ENCODE peak calls at places on chromosome 12, in six cellular contexts. U is Peyer's patch; H is colonic mucosa; C is CD8-positive, alpha-beta T cell; F is CD8-positive, alpha-beta memory T cell; S is fibroblast of lung. D is an unnamed sample.

GRCh38 chr12:111455448-111456320 is 50.0 kb downstream of the SH2B3 start:
- DNase-seq in F (no peak), C (no peak), U (no peak), S (peak; percentile 32), H (no peak), D (no peak)

GRCh38 chr12:77124767-77125166 is 59.4 kb upstream of the E2F7 start:
- DNase-seq in U (no peak), C (no peak), H (no peak), F (no peak), S (no peak), D (no peak)

GRCh38 chr12:76558684-76559276 is 791 bp downstream of the OSBPL8 start:
- DNase-seq in U (peak; percentile 77), C (peak; percentile 87), S (peak; percentile 25), H (peak; percentile 69), F (peak; percentile 91), D (peak; percentile 79)

GRCh38 chr12:85468356-85469157 is 188.5 kb downstream of the ALX1 start:
- DNase-seq in F (no peak), S (peak; percentile 73), U (no peak), H (peak; percentile 59), C (no peak), D (no peak)

GRCh38 chr12:32502693-32503510 is 103.5 kb downstream of the FGD4 start:
- DNase-seq in S (peak; percentile 95), F (no peak), H (no peak), U (no peak), C (no peak), D (no peak)

GRCh38 chr12:66092559-66093269 is 37.8 kb downstream of the LLPH start:
- DNase-seq in H (no peak), S (peak; percentile 31), U (no peak), C (no peak), F (no peak), D (no peak)

GRCh38 chr12:68078737-68079136 is 80.8 kb downstream of the IFNG start:
- DNase-seq in U (no peak), S (no peak), H (no peak), F (no peak), C (no peak), D (no peak)

GRCh38 chr12:88600272-88600671 is 20.0 kb upstream of the KITLG start:
- DNase-seq in H (no peak), C (no peak), F (no peak), S (peak; percentile 90), U (no peak), D (no peak)

GRCh38 chr12:110555509-110556406 is 27.4 kb downstream of the PPTC7 start:
- DNase-seq in U (no peak), S (peak; percentile 84), F (no peak), H (no peak), C (no peak), D (no peak)

GRCh38 chr12:113247123-113248045 is 26.1 kb downstream of the TPCN1 start:
- DNase-seq in U (no peak), C (no peak), S (peak; percentile 45), H (no peak), F (no peak), D (peak; percentile 65)

GRCh38 chr12:124603143-124603542 is 35.7 kb upstream of the NCOR2 start:
- DNase-seq in C (no peak), F (no peak), U (no peak), H (no peak), S (no peak), D (no peak)

GRCh38 chr12:97306121-97306520 is 156.5 kb upstream of the RMST start:
- DNase-seq in C (no peak), F (no peak), U (no peak), S (no peak), H (no peak), D (no peak)

GRCh38 chr12:69354172-69354560 is 5.4 kb upstream of the YEATS4 start:
- DNase-seq in F (no peak), U (no peak), C (no peak), S (no peak), H (no peak), D (no peak)
- H3K4me1 ChIP-seq in F (peaks cover 9% of the 10 kb centered on the region), U (peaks cover 3% of the 10 kb centered on the region), C (peaks cover 8% of the 10 kb centered on the region), S (peaks cover 2% of the 10 kb centered on the region), H (peaks cover 4% of the 10 kb centered on the region), D (no peaks in the 10 kb centered on the region)

GRCh38 chr12:80411787-80412186 is 32.2 kb upstream of the PTPRQ start:
- DNase-seq in C (no peak), H (no peak), F (no peak), U (no peak), S (no peak), D (no peak)
- H3K9me3 ChIP-seq in C (no peaks in the 10 kb centered on the region), H (no peaks in the 10 kb centered on the region), F (no peaks in the 10 kb centered on the region), U (no peaks in the 10 kb centered on the region), S (no peaks in the 10 kb centered on the region), D (no peaks in the 10 kb centered on the region)

GRCh38 chr12:53069621-53070410 is 9.4 kb downstream of the SPRYD3 start:
- DNase-seq in U (peak; percentile 45), F (no peak), H (peak; percentile 24), S (no peak), C (no peak), D (peak; percentile 77)

GRCh38 chr12:53070901-53071492 is 8.2 kb downstream of the SPRYD3 start:
- DNase-seq in C (no peak), U (peak; percentile 32), F (no peak), H (no peak), S (no peak), D (peak; percentile 64)

GRCh38 chr12:53074290-53074998 is 4.7 kb downstream of the SPRYD3 start:
- DNase-seq in F (no peak), C (no peak), S (no peak), H (no peak), U (peak; percentile 36), D (no peak)

GRCh38 chr12:53073881-53074280 is 5.3 kb downstream of the SPRYD3 start:
- DNase-seq in C (no peak), H (no peak), U (peak; percentile 9), S (no peak), F (no peak), D (peak; percentile 22)

GRCh38 chr12:53071591-53072551 is 7.3 kb downstream of the SPRYD3 start:
- DNase-seq in F (peak; percentile 10), U (peak; percentile 52), H (no peak), S (peak; percentile 73), C (no peak), D (peak; percentile 90)
- H3K4me1 ChIP-seq in F (no peaks in the 10 kb centered on the region), U (peaks cover 9% of the 10 kb centered on the region), H (no peaks in the 10 kb centered on the region), S (peaks cover 27% of the 10 kb centered on the region), C (no peaks in the 10 kb centered on the region), D (no peaks in the 10 kb centered on the region)

GRCh38 chr12:34295366-34296142 is 273.3 kb downstream of the ALG10 start:
- DNase-seq in H (no peak), S (no peak), U (no peak), C (no peak), F (peak; percentile 37), D (peak; percentile 30)
- H3K9me3 ChIP-seq in H (no peaks in the 10 kb centered on the region), S (no peaks in the 10 kb centered on the region), U (no peaks in the 10 kb centered on the region), C (no peaks in the 10 kb centered on the region), F (no peaks in the 10 kb centered on the region), D (no peaks in the 10 kb centered on the region)

DNA sequence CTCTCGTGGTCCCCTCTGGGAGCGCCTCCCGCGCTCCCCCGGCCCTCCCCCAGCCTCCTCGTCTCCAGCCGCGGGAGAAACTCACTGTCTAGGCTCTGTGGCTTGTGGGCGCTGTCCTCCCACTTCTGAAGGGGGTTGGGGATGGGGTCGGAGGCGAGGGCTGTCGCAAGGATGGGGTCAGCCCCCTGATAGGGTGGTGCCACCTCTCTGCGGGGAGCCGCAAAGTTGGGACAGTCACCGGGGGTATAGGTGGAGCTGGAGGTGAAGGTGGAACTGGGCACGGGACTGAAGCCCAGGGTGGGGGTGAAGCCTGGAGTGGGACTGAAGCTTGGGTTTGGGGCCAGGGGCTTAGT is 12.2 kb downstream of the TNFRSF1A start:
- DNase-seq in U (no peak), C (no peak), F (no peak), H (no peak), S (no peak), D (no peak)
- H3K4me1 ChIP-seq in U (peaks cover 12% of the 10 kb centered on the region), C (peaks cover 52% of the 10 kb centered on the region), F (peaks cover 33% of the 10 kb centered on the region), H (peaks cover 25% of the 10 kb centered on the region), S (peaks cover 45% of the 10 kb centered on the region), D (no peaks in the 10 kb centered on the region)

GRCh38 chr12:34304546-34304945 is 282.2 kb downstream of the ALG10 start:
- DNase-seq in C (no peak), F (no peak), U (no peak), H (no peak), S (no peak), D (no peak)

GRCh38 chr12:34303091-34303870 is 281.0 kb downstream of the ALG10 start:
- DNase-seq in H (no peak), C (no peak), U (no peak), S (no peak), F (no peak), D (peak; percentile 8)

GRCh38 chr12:34302131-34302885 is 280.0 kb downstream of the ALG10 start:
- DNase-seq in S (no peak), H (no peak), F (no peak), U (no peak), C (no peak), D (peak; percentile 67)

GRCh38 chr12:34305176-34305575 is 282.9 kb downstream of the ALG10 start:
- DNase-seq in F (no peak), H (no peak), U (no peak), C (no peak), S (no peak), D (peak; percentile 49)

GRCh38 chr12:34304001-34304400 is 281.7 kb downstream of the ALG10 start:
- DNase-seq in C (no peak), U (no peak), F (no peak), S (no peak), H (no peak), D (peak; percentile 18)
- H3K9me3 ChIP-seq in C (no peaks in the 10 kb centered on the region), U (no peaks in the 10 kb centered on the region), F (no peaks in the 10 kb centered on the region), S (no peaks in the 10 kb centered on the region), H (no peaks in the 10 kb centered on the region), D (no peaks in the 10 kb centered on the region)

GRCh38 chr12:57159341-57159740 is 11.9 kb upstream of the LRP1-AS start:
- DNase-seq in S (no peak), H (no peak), C (no peak), F (no peak), U (no peak), D (peak; percentile 72)
- H3K4me1 ChIP-seq in S (no peaks in the 10 kb centered on the region), H (no peaks in the 10 kb centered on the region), C (peaks cover 6% of the 10 kb centered on the region), F (peaks cover 5% of the 10 kb centered on the region), U (no peaks in the 10 kb centered on the region), D (no peaks in the 10 kb centered on the region)

GRCh38 chr12:132520421-132521199 is 30.7 kb downstream of the FBRSL1 start:
- DNase-seq in H (peak; percentile 68), C (no peak), U (no peak), F (no peak), S (no peak), D (no peak)
- H3K9me3 ChIP-seq in H (no peaks in the 10 kb centered on the region), C (no peaks in the 10 kb centered on the region), U (no peaks in the 10 kb centered on the region), F (no peaks in the 10 kb centered on the region), S (no peaks in the 10 kb centered on the region), D (no peaks in the 10 kb centered on the region)

GRCh38 chr12:64323476-64324225 is 66.9 kb downstream of the C12orf56 start:
- DNase-seq in F (no peak), S (no peak), C (no peak), H (no peak), U (no peak), D (no peak)
- H3K4me1 ChIP-seq in F (no peaks in the 10 kb centered on the region), S (no peaks in the 10 kb centered on the region), C (no peaks in the 10 kb centered on the region), H (no peaks in the 10 kb centered on the region), U (no peaks in the 10 kb centered on the region), D (no peaks in the 10 kb centered on the region)

DNA sequence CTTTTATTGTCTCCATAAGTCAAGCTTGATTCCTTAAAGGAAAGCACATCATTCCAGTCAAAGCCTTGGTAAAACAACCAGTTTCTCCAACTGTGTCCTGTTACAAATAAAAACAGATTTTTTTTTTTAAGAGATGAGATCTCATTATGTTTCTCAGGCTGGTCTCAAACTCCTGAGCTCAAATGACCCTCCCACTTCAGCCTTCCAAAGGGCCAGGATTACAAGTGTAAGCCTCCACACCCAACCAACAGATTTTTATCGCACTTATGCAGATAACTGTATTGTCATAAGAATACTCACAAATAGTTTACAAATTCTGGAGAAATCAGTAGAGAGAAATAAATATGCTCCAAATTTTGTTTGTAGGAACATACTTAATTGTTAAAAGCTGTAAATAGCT is 56.1 kb upstream of the SLC2A13 start:
- DNase-seq in H (no peak), U (no peak), S (no peak), F (no peak), C (no peak), D (no peak)
- H3K9me3 ChIP-seq in H (no peaks in the 10 kb centered on the region), U (no peaks in the 10 kb centered on the region), S (no peaks in the 10 kb centered on the region), F (no peaks in the 10 kb centered on the region), C (no peaks in the 10 kb centered on the region), D (no peaks in the 10 kb centered on the region)

D was measured in aorta.